ENCODE peak calls at places on chromosomes 11 and 22, in six cellular contexts. One of them, this sample, is unnamed.
A peak's percentile ranks its signal among the peaks of the same experiment; 100 is the strongest.

GRCh38 chr22:23193882-23194281 is 13.6 kb downstream of the BCR start:
- DNase-seq in NCI-H510A treated with DMSO at 0.1 percent for 48 hours: no peak
- DNase-seq in AG10803: no peak
- DNase-seq in NCI-H1417: no peak
- DNase-seq in fibroblast of mammary gland: peak; percentile 42
- DNase-seq in HL-60: no peak
- DNase-seq in this sample: no peak

GRCh38 chr11:130190371-130190881 is 30.8 kb downstream of the ST14 start:
- DNase-seq in NCI-H510A treated with DMSO at 0.1 percent for 48 hours: no peak
- DNase-seq in AG10803: no peak
- DNase-seq in NCI-H1417: no peak
- DNase-seq in fibroblast of mammary gland: no peak
- DNase-seq in HL-60: no peak
- DNase-seq in this sample: peak; percentile 91

GRCh38 chr22:36641902-36642640 is 61.5 kb downstream of the CACNG2 start:
- DNase-seq in NCI-H510A treated with DMSO at 0.1 percent for 48 hours: no peak
- DNase-seq in AG10803: peak; percentile 68
- DNase-seq in NCI-H1417: no peak
- DNase-seq in fibroblast of mammary gland: peak; percentile 87
- DNase-seq in HL-60: no peak
- DNase-seq in this sample: peak; percentile 6

GRCh38 chr11:1564535-1565172 is 7.4 kb downstream of the DUSP8 start:
- DNase-seq in NCI-H510A treated with DMSO at 0.1 percent for 48 hours: peak; percentile 42
- DNase-seq in AG10803: peak; percentile 67
- DNase-seq in NCI-H1417: peak; percentile 57
- DNase-seq in fibroblast of mammary gland: peak; percentile 80
- DNase-seq in HL-60: no peak
- DNase-seq in this sample: no peak

GRCh38 chr11:75946531-75947530 is 131.8 kb downstream of the UVRAG start:
- DNase-seq in NCI-H510A treated with DMSO at 0.1 percent for 48 hours: peak; percentile 78
- DNase-seq in AG10803: no peak
- DNase-seq in NCI-H1417: peak; percentile 68
- DNase-seq in fibroblast of mammary gland: peak; percentile 62
- DNase-seq in HL-60: no peak
- DNase-seq in this sample: peak; percentile 69

GRCh38 chr22:38924197-38924952 is 33.0 kb upstream of the APOBEC3A start:
- DNase-seq in NCI-H510A treated with DMSO at 0.1 percent for 48 hours: peak; percentile 88
- DNase-seq in AG10803: peak; percentile 92
- DNase-seq in NCI-H1417: peak; percentile 86
- DNase-seq in fibroblast of mammary gland: peak; percentile 79
- DNase-seq in HL-60: no peak
- DNase-seq in this sample: peak; percentile 99

GRCh38 chr11:17036666-17037658 is 22.7 kb upstream of the PLEKHA7 start:
- DNase-seq in NCI-H510A treated with DMSO at 0.1 percent for 48 hours: no peak
- DNase-seq in AG10803: no peak
- DNase-seq in NCI-H1417: no peak
- DNase-seq in fibroblast of mammary gland: peak; percentile 5
- DNase-seq in HL-60: no peak
- DNase-seq in this sample: no peak

GRCh38 chr11:12377106-12377823 is at the start of gene PARVA:
- DNase-seq in NCI-H510A treated with DMSO at 0.1 percent for 48 hours: peak; percentile 9
- DNase-seq in AG10803: peak; percentile 91
- DNase-seq in NCI-H1417: no peak
- DNase-seq in fibroblast of mammary gland: peak; percentile 69
- DNase-seq in HL-60: no peak
- DNase-seq in this sample: no peak

GRCh38 chr11:130278151-130278550 is 36.6 kb downstream of the ZBTB44 start:
- DNase-seq in NCI-H510A treated with DMSO at 0.1 percent for 48 hours: no peak
- DNase-seq in AG10803: no peak
- DNase-seq in NCI-H1417: no peak
- DNase-seq in fibroblast of mammary gland: no peak
- DNase-seq in HL-60: no peak
- DNase-seq in this sample: no peak

GRCh38 chr22:46027219-46028068 is 50.5 kb upstream of the WNT7B start:
- DNase-seq in NCI-H510A treated with DMSO at 0.1 percent for 48 hours: no peak
- DNase-seq in AG10803: no peak
- DNase-seq in NCI-H1417: no peak
- DNase-seq in fibroblast of mammary gland: no peak
- DNase-seq in HL-60: no peak
- DNase-seq in this sample: no peak

GRCh38 chr22:29994027-29994715 is 86.1 kb upstream of the HORMAD2 start:
- DNase-seq in NCI-H510A treated with DMSO at 0.1 percent for 48 hours: peak; percentile 12
- DNase-seq in AG10803: peak; percentile 71
- DNase-seq in NCI-H1417: no peak
- DNase-seq in fibroblast of mammary gland: peak; percentile 79
- DNase-seq in HL-60: peak; percentile 33
- DNase-seq in this sample: no peak

GRCh38 chr22:44538071-44538470 is 40.0 kb upstream of the RTL6 start:
- DNase-seq in NCI-H510A treated with DMSO at 0.1 percent for 48 hours: no peak
- DNase-seq in AG10803: peak; percentile 47
- DNase-seq in NCI-H1417: peak; percentile 5
- DNase-seq in fibroblast of mammary gland: peak; percentile 37
- DNase-seq in HL-60: no peak
- DNase-seq in this sample: peak; percentile 31

GRCh38 chr22:39967996-39968968 is 8.1 kb downstream of the TMA7B start:
- DNase-seq in NCI-H510A treated with DMSO at 0.1 percent for 48 hours: no peak
- DNase-seq in AG10803: peak; percentile 41
- DNase-seq in NCI-H1417: no peak
- DNase-seq in fibroblast of mammary gland: peak; percentile 13
- DNase-seq in HL-60: no peak
- DNase-seq in this sample: no peak

GRCh38 chr22:46996595-46997310 is 234.3 kb downstream of the TBC1D22A start:
- DNase-seq in NCI-H510A treated with DMSO at 0.1 percent for 48 hours: no peak
- DNase-seq in AG10803: no peak
- DNase-seq in NCI-H1417: no peak
- DNase-seq in fibroblast of mammary gland: no peak
- DNase-seq in HL-60: no peak
- DNase-seq in this sample: no peak

GRCh38 chr11:129719037-129719436 is 96.6 kb upstream of the TMEM45B start:
- DNase-seq in NCI-H510A treated with DMSO at 0.1 percent for 48 hours: no peak
- DNase-seq in AG10803: no peak
- DNase-seq in NCI-H1417: no peak
- DNase-seq in fibroblast of mammary gland: no peak
- DNase-seq in HL-60: no peak
- DNase-seq in this sample: no peak

GRCh38 chr11:2581151-2581930 is 118.5 kb downstream of the KCNQ1OT1 start:
- DNase-seq in NCI-H510A treated with DMSO at 0.1 percent for 48 hours: no peak
- DNase-seq in AG10803: no peak
- DNase-seq in NCI-H1417: no peak
- DNase-seq in fibroblast of mammary gland: no peak
- DNase-seq in HL-60: no peak
- DNase-seq in this sample: no peak

GRCh38 chr11:110712643-110713468 is 619 bp upstream of the ARHGAP20 start:
- DNase-seq in NCI-H510A treated with DMSO at 0.1 percent for 48 hours: peak; percentile 39
- DNase-seq in AG10803: peak; percentile 1
- DNase-seq in NCI-H1417: no peak
- DNase-seq in fibroblast of mammary gland: peak; percentile 59
- DNase-seq in HL-60: no peak
- DNase-seq in this sample: peak; percentile 76

GRCh38 chr11:45606514-45607024 is 58.9 kb downstream of the CHST1 start:
- DNase-seq in NCI-H510A treated with DMSO at 0.1 percent for 48 hours: no peak
- DNase-seq in AG10803: no peak
- DNase-seq in NCI-H1417: peak; percentile 24
- DNase-seq in fibroblast of mammary gland: no peak
- DNase-seq in HL-60: no peak
- DNase-seq in this sample: no peak

GRCh38 chr11:28520291-28520690 is 412.1 kb downstream of the METTL15 start:
- DNase-seq in NCI-H510A treated with DMSO at 0.1 percent for 48 hours: no peak
- DNase-seq in AG10803: no peak
- DNase-seq in NCI-H1417: no peak
- DNase-seq in fibroblast of mammary gland: no peak
- DNase-seq in HL-60: no peak
- DNase-seq in this sample: no peak

GRCh38 chr11:110093407-110094297 is 460 bp downstream of the ZC3H12C start:
- DNase-seq in NCI-H510A treated with DMSO at 0.1 percent for 48 hours: peak; percentile 26
- DNase-seq in AG10803: peak; percentile 68
- DNase-seq in NCI-H1417: peak; percentile 53
- DNase-seq in fibroblast of mammary gland: peak; percentile 64
- DNase-seq in HL-60: no peak
- DNase-seq in this sample: peak; percentile 75